ENCODE peak calls at places on chromosomes 12 and 14, in four cellular contexts. N is thyroid gland, U is NCI-H1105, V is T-cell. Q is an unnamed sample.

GRCh38 chr12:127655691-127656090 is 611.3 kb upstream of the TMEM132C start:
- DNase-seq in N (no peak), U (no peak), V (no peak), Q (peak)

GRCh38 chr12:27820564-27820963 is 40.5 kb upstream of the MANSC4 start:
- DNase-seq in N (no peak), U (no peak), V (no peak), Q (no peak)

GRCh38 chr14:91264151-91265150 is 19.9 kb upstream of the GPR68 start:
- DNase-seq in N (peak), U (no peak), V (no peak), Q (peak)

GRCh38 chr14:32417956-32418552 is 89.0 kb downstream of the AKAP6 start:
- DNase-seq in N (peak), U (peak), V (no peak), Q (peak)

GRCh38 chr12:127179199-127179598 is 1087.8 kb upstream of the TMEM132C start:
- DNase-seq in N (no peak), U (no peak), V (no peak), Q (no peak)

GRCh38 chr12:124399622-124400021 is 104.7 kb downstream of the RFLNA start:
- DNase-seq in N (no peak), U (no peak), V (no peak), Q (no peak)

GRCh38 chr14:99621948-99622347 is 17.9 kb upstream of the CCDC85C start:
- DNase-seq in N (no peak), U (no peak), V (no peak), Q (no peak)

GRCh38 chr12:5026342-5026938 is 17.2 kb upstream of the KCNA5 start:
- DNase-seq in N (no peak), U (no peak), V (no peak), Q (no peak)

GRCh38 chr12:107992870-107993451 is 136.1 kb upstream of the WSCD2 start:
- DNase-seq in N (peak), U (peak), V (no peak), Q (peak)

GRCh38 chr14:24164591-24164991 is 3.5 kb downstream of the IRF9 start:
- DNase-seq in N (no peak), U (no peak), V (no peak), Q (no peak)

GRCh38 chr12:26721800-26722199 is 111.2 kb downstream of the ITPR2 start:
- DNase-seq in N (no peak), U (peak), V (no peak), Q (no peak)

GRCh38 chr14:104151028-104151385 is 12.6 kb downstream of the KIF26A start:
- DNase-seq in N (no peak), U (no peak), V (no peak), Q (no peak)

GRCh38 chr12:100058482-100059029 is 73.8 kb upstream of the ANKS1B start:
- DNase-seq in N (no peak), U (no peak), V (no peak), Q (peak)

GRCh38 chr14:89587128-89587420 is 170.0 kb upstream of the FOXN3 start:
- DNase-seq in N (no peak), U (no peak), V (no peak), Q (no peak)

GRCh38 chr12:45235087-45236025 is 19.5 kb downstream of the ANO6 start:
- DNase-seq in N (peak), U (no peak), V (no peak), Q (peak)

GRCh38 chr14:50060871-50061663 is 55.3 kb downstream of the VCPKMT start:
- DNase-seq in N (no peak), U (no peak), V (peak), Q (peak)

GRCh38 chr14:51024377-51024776 is 70.5 kb downstream of the TRIM9 start:
- DNase-seq in N (no peak), U (no peak), V (no peak), Q (no peak)

GRCh38 chr12:46382974-46383653 is 10.5 kb upstream of the SLC38A2 start:
- DNase-seq in N (peak), U (peak), V (peak), Q (peak)

GRCh38 chr12:52208424-52209165 is 16.8 kb upstream of the KRT80 start:
- DNase-seq in N (no peak), U (no peak), V (no peak), Q (no peak)

Q was measured in astrocyte of the hippocampus.